ENCODE peak calls at places on chromosomes 11 and 22, in eight cellular contexts. Z is body of pancreas; Y is tibial artery; G is HCT116; T is effector memory CD4-positive, alpha-beta T cell; N is testis; M is colonic mucosa; J is small intestine. B is an unnamed sample. For H3K27me3, the result is how much of the 10 kb centered on the place peaks cover.

GRCh38 chr11:133903875-133904817 is 52.6 kb downstream of the IGSF9B start:
- DNase-seq in Z (no peak), Y (no peak), G (no peak), T (no peak), N (no peak), M (no peak), J (no peak), B (no peak)

GRCh38 chr11:44014968-44015623 is 32.7 kb upstream of the ACCSL start:
- DNase-seq in Z (no peak), Y (peak), G (no peak), T (no peak), N (no peak), M (no peak), J (no peak), B (no peak)

GRCh38 chr11:111793863-111794262 is 27.7 kb upstream of the PPP2R1B start:
- DNase-seq in Z (no peak), Y (no peak), G (no peak), T (no peak), N (no peak), M (no peak), J (no peak), B (no peak)

GRCh38 chr11:128318856-128319474 is 268.4 kb downstream of the ETS1 start:
- DNase-seq in Z (no peak), Y (no peak), G (no peak), T (peak), N (no peak), M (no peak), J (peak), B (no peak)

GRCh38 chr11:61787928-61788491 is 4.4 kb downstream of the TMEM258 start:
- DNase-seq in Z (peak), Y (no peak), G (peak), T (no peak), N (peak), M (peak), J (peak), B (no peak)

GRCh38 chr11:61752117-61752924 is at the start of gene MYRF:
- DNase-seq in Z (peak), Y (no peak), G (no peak), T (peak), N (peak), M (peak), J (peak), B (no peak)

GRCh38 chr11:83317757-83318548 is 31.8 kb upstream of the CCDC90B start:
- DNase-seq in Z (peak), Y (no peak), G (no peak), T (no peak), N (no peak), M (no peak), J (no peak), B (no peak)

GRCh38 chr22:31243339-31244043 is 31.4 kb downstream of the LIMK2 start:
- DNase-seq in Z (no peak), Y (no peak), G (peak), T (no peak), N (no peak), M (no peak), J (no peak), B (no peak)

GRCh38 chr11:68106165-68106940 is 14.8 kb downstream of the CHKA start:
- DNase-seq in Z (peak), Y (no peak), G (no peak), T (no peak), N (peak), M (peak), J (peak), B (no peak)
- H3K4me3 ChIP-seq in Z (no peak), Y (no peak), G (no peak), T (no peak), N (no peak), M (no peak), J (peak), B (no peak)

GRCh38 chr11:65781962-65782815 is 1.4 kb upstream of the AP5B1 start:
- DNase-seq in Z (no peak), Y (peak), G (no peak), T (no peak), N (no peak), M (no peak), J (no peak), B (no peak)
- H3K27me3 ChIP-seq in Z (under half), Y (under half), G (under half), T (under half), N (under half), M (under half), J (under half), B (under half)

DNA sequence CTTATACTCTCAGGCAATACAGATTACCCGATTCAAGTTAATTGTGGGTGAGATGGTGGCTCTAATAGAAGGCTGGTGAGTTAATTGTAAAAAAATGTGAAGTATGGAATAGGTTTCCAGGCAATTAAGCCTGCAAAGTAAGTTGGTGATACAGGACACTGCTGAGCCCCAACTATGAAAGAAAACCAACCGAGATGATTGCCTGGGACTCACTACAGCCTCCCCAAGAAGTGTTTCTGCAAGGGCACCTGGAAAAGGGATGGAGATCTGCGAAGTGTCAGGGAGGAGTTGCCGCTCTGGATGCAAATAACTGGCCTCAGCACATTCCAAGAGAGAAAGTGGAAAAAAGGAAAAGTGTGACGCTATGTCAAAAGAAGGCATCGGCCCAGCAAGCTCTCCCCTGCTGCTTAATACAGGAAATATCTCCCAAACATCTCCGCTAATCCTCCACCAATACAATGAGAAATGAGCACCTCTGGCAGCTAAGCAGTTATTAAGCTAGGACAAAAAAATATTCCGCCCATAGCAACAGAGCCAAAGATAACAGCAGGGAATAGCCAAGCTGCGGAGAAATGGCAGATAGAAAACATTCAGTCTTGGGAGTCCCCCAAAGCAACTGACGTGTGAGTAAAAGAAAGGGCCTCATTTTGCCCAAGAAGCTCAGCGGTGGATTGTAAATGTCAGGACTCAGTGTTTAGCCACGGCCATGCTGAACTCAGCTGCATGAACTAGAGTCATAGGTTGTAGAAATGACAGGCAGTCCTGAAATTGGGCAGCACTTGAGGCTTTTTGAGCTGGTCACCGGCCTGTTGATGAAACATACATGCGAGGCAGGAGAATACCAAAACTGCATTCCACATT is 133.7 kb downstream of the SNX19 start:
- DNase-seq in Z (no peak), Y (peak), G (no peak), T (no peak), N (no peak), M (no peak), J (no peak), B (no peak)
- H3K27ac ChIP-seq in Z (no peak), Y (peak), G (no peak), T (no peak), N (peak), M (no peak), J (no peak), B (no peak)

GRCh38 chr11:67406969-67407699 is 3.3 kb downstream of the TBC1D10C start:
- DNase-seq in Z (no peak), Y (no peak), G (no peak), T (no peak), N (no peak), M (no peak), J (no peak), B (no peak)

GRCh38 chr11:67408437-67409200 is 4.7 kb downstream of the TBC1D10C start:
- DNase-seq in Z (no peak), Y (no peak), G (no peak), T (no peak), N (no peak), M (no peak), J (no peak), B (no peak)

GRCh38 chr11:67406420-67406968 is 2.6 kb downstream of the TBC1D10C start:
- DNase-seq in Z (no peak), Y (no peak), G (no peak), T (no peak), N (no peak), M (no peak), J (no peak), B (no peak)

GRCh38 chr11:67409261-67409666 is 5.4 kb downstream of the TBC1D10C start:
- DNase-seq in Z (no peak), Y (no peak), G (no peak), T (peak), N (no peak), M (no peak), J (peak), B (no peak)

DNA sequence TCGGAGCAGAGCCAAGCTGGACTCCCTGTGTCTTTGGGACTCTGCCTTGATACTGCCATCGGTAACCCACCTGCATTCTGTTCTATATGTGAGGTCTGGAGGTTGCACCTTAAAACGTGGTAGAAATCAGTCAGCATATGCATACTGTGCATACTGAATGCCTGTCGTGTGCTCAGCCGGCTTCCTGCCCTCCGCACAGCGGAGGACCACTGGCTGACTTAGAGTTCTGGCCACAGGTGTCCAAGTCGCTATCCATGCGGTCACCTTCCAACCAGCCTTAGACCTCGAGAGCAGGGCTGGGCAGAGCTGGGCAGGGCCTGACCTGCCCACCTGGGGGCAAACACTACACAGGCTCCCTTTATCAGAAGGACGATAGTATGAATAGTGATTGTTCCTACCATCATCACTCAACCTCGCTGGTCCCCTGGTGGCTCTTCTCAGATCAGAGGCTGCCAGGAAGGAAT is 3.8 kb downstream of the TBC1D10C start:
- DNase-seq in Z (no peak), Y (no peak), G (no peak), T (no peak), N (no peak), M (no peak), J (no peak), B (no peak)
- H3K4me3 ChIP-seq in Z (no peak), Y (no peak), G (no peak), T (peak), N (no peak), M (no peak), J (peak), B (no peak)

GRCh38 chr11:69233761-69234136 is 60.2 kb upstream of the MYEOV start:
- DNase-seq in Z (no peak), Y (peak), G (no peak), T (no peak), N (peak), M (peak), J (no peak), B (no peak)

GRCh38 chr11:69232821-69233760 is 60.9 kb upstream of the MYEOV start:
- DNase-seq in Z (no peak), Y (peak), G (no peak), T (no peak), N (peak), M (peak), J (no peak), B (no peak)

GRCh38 chr11:69231466-69232018 is 62.4 kb upstream of the MYEOV start:
- DNase-seq in Z (no peak), Y (peak), G (no peak), T (no peak), N (peak), M (peak), J (no peak), B (no peak)

GRCh38 chr11:69234740-69235710 is 58.9 kb upstream of the MYEOV start:
- DNase-seq in Z (no peak), Y (peak), G (no peak), T (no peak), N (peak), M (peak), J (no peak), B (no peak)

DNA sequence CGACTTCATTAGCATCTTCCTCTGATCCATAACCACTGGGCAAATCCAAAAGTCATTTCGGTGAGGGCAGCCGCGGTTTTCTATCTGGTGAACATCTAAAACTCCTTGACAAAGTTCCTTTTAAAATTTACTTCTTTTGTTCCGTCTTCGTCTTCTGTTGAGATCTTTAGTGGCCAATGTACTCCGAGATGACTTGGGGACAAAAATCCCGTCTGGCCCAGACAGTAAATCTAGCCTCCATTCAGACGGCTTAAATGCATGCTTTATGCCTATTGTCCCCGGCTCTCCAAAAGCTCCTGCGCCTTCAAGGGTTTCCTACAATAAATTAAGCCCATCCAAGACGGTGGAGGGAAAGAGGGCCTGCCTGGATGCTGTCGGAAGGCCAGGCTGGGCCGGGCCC is 59.8 kb upstream of the MYEOV start:
- DNase-seq in Z (no peak), Y (peak), G (no peak), T (no peak), N (peak), M (peak), J (no peak), B (no peak)
- H3K27me3 ChIP-seq in Z (under half), Y (under half), G (under half), T (under half), N (under half), M (under half), J (under half), B (under half)

B was measured in lung.